ENCODE peak calls at places on chromosome 1, in eight cellular contexts. R, L, O, C, D, Y, Q and G are unnamed samples.

GRCh38 chr1:21451981-21452411 is 12.1 kb downstream of the NBPF3 start:
- DNase-seq in R (no peak), L (no peak), O (no peak), C (no peak), D (no peak), Y (no peak), Q (no peak), G (peak)

GRCh38 chr1:165344198-165344597 is 12.3 kb downstream of the LMX1A start:
- DNase-seq in R (no peak), L (no peak), O (peak), C (no peak), D (no peak), Y (no peak), Q (no peak), G (no peak)

GRCh38 chr1:204714861-204715511 is 29.4 kb upstream of the LRRN2 start:
- DNase-seq in R (no peak), L (peak), O (peak), C (no peak), D (no peak), Y (no peak), Q (peak), G (no peak)

GRCh38 chr1:101239095-101240040 is 2.5 kb downstream of the S1PR1 start:
- DNase-seq in R (peak), L (no peak), O (no peak), C (no peak), D (no peak), Y (no peak), Q (no peak), G (no peak)

GRCh38 chr1:172940170-172940855 is 110.4 kb downstream of the TNFSF18 start:
- DNase-seq in R (no peak), L (no peak), O (no peak), C (peak), D (no peak), Y (no peak), Q (peak), G (no peak)

GRCh38 chr1:209838537-209838936 is 10.8 kb downstream of the UTP25 start:
- DNase-seq in R (no peak), L (no peak), O (no peak), C (no peak), D (no peak), Y (no peak), Q (no peak), G (no peak)

GRCh38 chr1:153939476-153939875 is 7.0 kb downstream of the DENND4B start:
- DNase-seq in R (no peak), L (no peak), O (no peak), C (no peak), D (no peak), Y (no peak), Q (no peak), G (no peak)

GRCh38 chr1:36446261-36446660 is 4.0 kb downstream of the OSCP1 start:
- DNase-seq in R (peak), L (peak), O (peak), C (peak), D (no peak), Y (no peak), Q (no peak), G (no peak)